ENCODE peak calls at places on chromosome 13, in nine cellular contexts. B is foreskin keratinocyte, P is AG09309, D is HuH-7.5, S is lower lobe of right lung, G is IMR-90, Z is AG08395, W is GM12865, E is activated T-cell treated with anti-CD3 and anti-CD28 coated beads for 1 hour. X is an unnamed sample.

GRCh38 chr13:113008841-113009240 is 39.8 kb downstream of the MCF2L start:
- DNase-seq in B (no peak), P (no peak), D (no peak), S (no peak), G (no peak), Z (no peak), W (no peak), E (no peak), X (no peak)

GRCh38 chr13:67515895-67516294 is 285.8 kb upstream of the PCDH9 start:
- DNase-seq in B (peak; percentile 11), P (no peak), D (no peak), S (no peak), G (peak; percentile 75), Z (peak; percentile 21), W (peak; percentile 23), E (no peak), X (no peak)

GRCh38 chr13:23578411-23579071 is 8.3 kb downstream of the TNFRSF19 start:
- DNase-seq in B (peak; percentile 58), P (no peak), D (peak; percentile 23), S (peak; percentile 90), G (peak; percentile 69), Z (peak; percentile 61), W (peak; percentile 95), E (peak; percentile 43), X (no peak)

GRCh38 chr13:49938921-49939320 is 2.8 kb upstream of the SPRYD7 start:
- DNase-seq in B (no peak), P (no peak), D (peak; percentile 27), S (no peak), G (no peak), Z (no peak), W (no peak), E (no peak), X (no peak)

GRCh38 chr13:99215466-99215865 is 14.8 kb downstream of the UBAC2 start:
- DNase-seq in B (no peak), P (no peak), D (no peak), S (no peak), G (no peak), Z (no peak), W (no peak), E (peak; percentile 28), X (no peak)

GRCh38 chr13:28573595-28574373 is 78.9 kb upstream of the FLT1 start:
- DNase-seq in B (no peak), P (no peak), D (no peak), S (peak; percentile 57), G (no peak), Z (no peak), W (no peak), E (no peak), X (no peak)

GRCh38 chr13:21225841-21226581 is 49.6 kb downstream of the MRPL57 start:
- DNase-seq in B (no peak), P (no peak), D (no peak), S (no peak), G (no peak), Z (no peak), W (no peak), E (no peak), X (no peak)

GRCh38 chr13:93473441-93474270 is 247.0 kb downstream of the GPC6 start:
- DNase-seq in B (no peak), P (no peak), D (no peak), S (no peak), G (peak; percentile 74), Z (no peak), W (no peak), E (no peak), X (no peak)

GRCh38 chr13:66844933-66845332 is 385.2 kb downstream of the PCDH9 start:
- DNase-seq in B (no peak), P (no peak), D (no peak), S (no peak), G (no peak), Z (no peak), W (no peak), E (no peak), X (no peak)

GRCh38 chr13:46359731-46360130 is 27.3 kb downstream of the RUBCNL start:
- DNase-seq in B (peak; percentile 63), P (peak; percentile 59), D (no peak), S (no peak), G (peak; percentile 22), Z (peak; percentile 71), W (no peak), E (no peak), X (no peak)

GRCh38 chr13:21319869-21320641 is 139.0 kb downstream of the ZDHHC20 start:
- DNase-seq in B (no peak), P (no peak), D (no peak), S (no peak), G (no peak), Z (no peak), W (no peak), E (no peak), X (no peak)

GRCh38 chr13:34990399-34991224 is 48.5 kb downstream of the NBEA start:
- DNase-seq in B (no peak), P (no peak), D (no peak), S (no peak), G (no peak), Z (no peak), W (no peak), E (no peak), X (no peak)

GRCh38 chr13:25738342-25738771 is 313.5 kb downstream of the SHISA2 start:
- DNase-seq in B (peak; percentile 49), P (no peak), D (no peak), S (no peak), G (no peak), Z (peak; percentile 20), W (no peak), E (no peak), X (no peak)

X was measured in NAMALWA.